ENCODE peak calls at places on chromosomes 6 and 20, in eight cellular contexts. J is Caki2, H is GM03348, Q is T-helper 1 cell, N is fibroblast of the conjunctiva, W is NCI-H748 treated with DMSO at 0.1 percent for 48 hours, A is pons, I is omental fat pad. C is an unnamed sample.

GRCh38 chr6:151443449-151443848 is 8.5 kb downstream of the RMND1 start:
- DNase-seq in J (no peak), H (peak; percentile 20), Q (no peak), N (no peak), W (no peak), A (no peak), I (no peak), C (no peak)

GRCh38 chr20:12941025-12941424 is 67.7 kb upstream of the SPTLC3 start:
- DNase-seq in J (no peak), H (no peak), Q (no peak), N (no peak), W (no peak), A (no peak), I (no peak), C (no peak)

GRCh38 chr20:44841955-44842354 is 31.6 kb upstream of the RIMS4 start:
- DNase-seq in J (no peak), H (no peak), Q (no peak), N (no peak), W (no peak), A (no peak), I (no peak), C (no peak)

GRCh38 chr20:3652217-3652616 is 11.0 kb downstream of the GFRA4 start:
- DNase-seq in J (no peak), H (no peak), Q (no peak), N (no peak), W (no peak), A (no peak), I (no peak), C (no peak)

GRCh38 chr20:19301843-19302242 is 89.4 kb downstream of the SLC24A3 start:
- DNase-seq in J (no peak), H (no peak), Q (no peak), N (no peak), W (no peak), A (no peak), I (no peak), C (no peak)

GRCh38 chr6:82651845-82652333 is 288.3 kb downstream of the TPBG start:
- DNase-seq in J (no peak), H (no peak), Q (no peak), N (no peak), W (no peak), A (no peak), I (no peak), C (no peak)

GRCh38 chr6:87213364-87213763 is 58.0 kb downstream of the ZNF292 start:
- DNase-seq in J (peak; percentile 42), H (no peak), Q (no peak), N (no peak), W (no peak), A (no peak), I (no peak), C (no peak)

GRCh38 chr6:159874475-159874874 is 16.3 kb upstream of the MAS1 start:
- DNase-seq in J (no peak), H (peak; percentile 29), Q (no peak), N (no peak), W (no peak), A (peak; percentile 17), I (no peak), C (no peak)

GRCh38 chr6:5292154-5292553 is 30.8 kb downstream of the FARS2 start:
- DNase-seq in J (no peak), H (no peak), Q (no peak), N (no peak), W (no peak), A (no peak), I (no peak), C (no peak)

GRCh38 chr20:1844723-1845523 is 50.3 kb upstream of the SIRPA start:
- DNase-seq in J (no peak), H (no peak), Q (no peak), N (peak; percentile 23), W (no peak), A (peak; percentile 84), I (no peak), C (peak; percentile 47)

GRCh38 chr6:163563303-163563702 is 148.8 kb downstream of the QKI start:
- DNase-seq in J (no peak), H (no peak), Q (no peak), N (no peak), W (no peak), A (no peak), I (no peak), C (no peak)

GRCh38 chr20:10798811-10799210 is 125.0 kb upstream of the JAG1 start:
- DNase-seq in J (no peak), H (no peak), Q (no peak), N (no peak), W (no peak), A (no peak), I (no peak), C (no peak)

GRCh38 chr20:3165473-3166337 is 6.0 kb upstream of the FASTKD5 start:
- DNase-seq in J (no peak), H (no peak), Q (no peak), N (no peak), W (no peak), A (no peak), I (no peak), C (peak; percentile 63)

GRCh38 chr6:107510108-107510507 is 20.2 kb downstream of the SOBP start:
- DNase-seq in J (no peak), H (no peak), Q (no peak), N (no peak), W (no peak), A (no peak), I (no peak), C (no peak)

GRCh38 chr20:43375586-43375985 is 82.1 kb upstream of the SRSF6 start:
- DNase-seq in J (no peak), H (peak; percentile 50), Q (no peak), N (no peak), W (no peak), A (no peak), I (no peak), C (no peak)

GRCh38 chr6:154367839-154368695 is 11.5 kb upstream of the IPCEF1 start:
- DNase-seq in J (no peak), H (no peak), Q (no peak), N (no peak), W (no peak), A (no peak), I (no peak), C (no peak)

GRCh38 chr20:36975085-36975829 is 23.7 kb upstream of the SAMHD1 start:
- DNase-seq in J (no peak), H (no peak), Q (peak; percentile 65), N (no peak), W (no peak), A (no peak), I (no peak), C (no peak)

GRCh38 chr6:15464211-15464725 is 198.6 kb downstream of the DTNBP1 start:
- DNase-seq in J (no peak), H (peak; percentile 32), Q (peak; percentile 25), N (no peak), W (peak; percentile 15), A (no peak), I (no peak), C (no peak)

GRCh38 chr6:130945401-130945919 is 117.6 kb downstream of the EPB41L2 start:
- DNase-seq in J (no peak), H (peak; percentile 29), Q (no peak), N (no peak), W (no peak), A (peak; percentile 78), I (no peak), C (no peak)

GRCh38 chr6:167554854-167555253 is 230.0 kb downstream of the TTLL2 start:
- DNase-seq in J (no peak), H (no peak), Q (no peak), N (no peak), W (no peak), A (no peak), I (no peak), C (no peak)

GRCh38 chr20:59179988-59180387 is 16.4 kb downstream of the ZNF831 start:
- DNase-seq in J (no peak), H (no peak), Q (no peak), N (no peak), W (no peak), A (no peak), I (no peak), C (no peak)

GRCh38 chr20:22974354-22974753 is 60.8 kb upstream of the SSTR4 start:
- DNase-seq in J (peak; percentile 8), H (no peak), Q (no peak), N (no peak), W (peak; percentile 22), A (no peak), I (no peak), C (no peak)

GRCh38 chr20:32589256-32589655 is 4.1 kb upstream of the NOL4L start:
- DNase-seq in J (no peak), H (peak; percentile 75), Q (no peak), N (no peak), W (no peak), A (no peak), I (no peak), C (no peak)

GRCh38 chr6:150373260-150373701 is 4.5 kb downstream of the IYD start:
- DNase-seq in J (no peak), H (peak; percentile 65), Q (no peak), N (peak; percentile 36), W (no peak), A (peak; percentile 13), I (no peak), C (peak; percentile 7)